ENCODE peak calls at places on chromosomes 2 and 18, in four cellular contexts. One of them, this sample, is unnamed.

GRCh38 chr2:85501244-85501643 is 37.7 kb upstream of the MAT2A start:
- DNase-seq in HL-60: peak
- DNase-seq in breast epithelium: no peak
- DNase-seq in SK-N-SH: no peak
- DNase-seq in this sample: no peak

GRCh38 chr18:70337139-70337972 is 48.5 kb downstream of the SOCS6 start:
- DNase-seq in HL-60: no peak
- DNase-seq in breast epithelium: peak
- DNase-seq in SK-N-SH: no peak
- DNase-seq in this sample: no peak

GRCh38 chr18:39149211-39149806 is 1583.7 kb upstream of the CELF4 start:
- DNase-seq in breast epithelium: no peak
- DNase-seq in SK-N-SH: no peak
- DNase-seq in HL-60: no peak
- DNase-seq in this sample: no peak

GRCh38 chr2:71620116-71620515 is 166.8 kb downstream of the DYSF start:
- DNase-seq in breast epithelium: peak
- DNase-seq in SK-N-SH: no peak
- DNase-seq in HL-60: no peak
- DNase-seq in this sample: no peak

GRCh38 chr2:235170536-235171510 is 219.0 kb downstream of the SH3BP4 start:
- DNase-seq in HL-60: no peak
- DNase-seq in breast epithelium: no peak
- DNase-seq in SK-N-SH: peak
- DNase-seq in this sample: no peak

GRCh38 chr2:28251337-28251736 is 141.3 kb upstream of the FOSL2 start:
- DNase-seq in SK-N-SH: no peak
- DNase-seq in HL-60: no peak
- DNase-seq in breast epithelium: no peak
- DNase-seq in this sample: no peak

GRCh38 chr18:79397288-79397829 is 1.6 kb downstream of the NFATC1 start:
- DNase-seq in breast epithelium: no peak
- DNase-seq in HL-60: no peak
- DNase-seq in SK-N-SH: no peak
- DNase-seq in this sample: peak

GRCh38 chr2:98448441-98449145 is 3.9 kb downstream of the INPP4A start:
- DNase-seq in breast epithelium: no peak
- DNase-seq in SK-N-SH: no peak
- DNase-seq in HL-60: no peak
- DNase-seq in this sample: no peak

GRCh38 chr2:37156857-37157714 is at the start of gene EIF2AK2:
- DNase-seq in HL-60: peak
- DNase-seq in breast epithelium: peak
- DNase-seq in SK-N-SH: peak
- DNase-seq in this sample: peak

GRCh38 chr2:232030229-232030628 is 68.7 kb downstream of the DIS3L2 start:
- DNase-seq in SK-N-SH: no peak
- DNase-seq in HL-60: no peak
- DNase-seq in breast epithelium: no peak
- DNase-seq in this sample: no peak

GRCh38 chr18:12947355-12948054 is at the start of gene SEH1L:
- DNase-seq in breast epithelium: peak
- DNase-seq in HL-60: peak
- DNase-seq in SK-N-SH: peak
- DNase-seq in this sample: peak

GRCh38 chr2:5497874-5498273 is 194.3 kb upstream of the SOX11 start:
- DNase-seq in HL-60: no peak
- DNase-seq in SK-N-SH: no peak
- DNase-seq in breast epithelium: no peak
- DNase-seq in this sample: no peak

GRCh38 chr18:79424008-79424565 is 28.4 kb downstream of the NFATC1 start:
- DNase-seq in breast epithelium: no peak
- DNase-seq in SK-N-SH: no peak
- DNase-seq in HL-60: no peak
- DNase-seq in this sample: peak

GRCh38 chr18:61948196-61948800 is 55.5 kb upstream of the RNF152 start:
- DNase-seq in SK-N-SH: no peak
- DNase-seq in breast epithelium: no peak
- DNase-seq in HL-60: no peak
- DNase-seq in this sample: no peak

GRCh38 chr2:39623916-39624315 is 41.8 kb upstream of the TMEM178A start:
- DNase-seq in breast epithelium: no peak
- DNase-seq in HL-60: no peak
- DNase-seq in SK-N-SH: no peak
- DNase-seq in this sample: no peak

GRCh38 chr2:18540872-18541271 is 19.6 kb downstream of the RDH14 start:
- DNase-seq in HL-60: no peak
- DNase-seq in SK-N-SH: no peak
- DNase-seq in breast epithelium: no peak
- DNase-seq in this sample: no peak

GRCh38 chr2:217142649-217143266 is 282.9 kb upstream of the TNP1 start:
- DNase-seq in HL-60: no peak
- DNase-seq in SK-N-SH: peak
- DNase-seq in breast epithelium: no peak
- DNase-seq in this sample: no peak

GRCh38 chr2:230896346-230897115 is 28.5 kb downstream of the GPR55 start:
- DNase-seq in breast epithelium: no peak
- DNase-seq in HL-60: no peak
- DNase-seq in SK-N-SH: no peak
- DNase-seq in this sample: peak

GRCh38 chr2:155368934-155369333 is 670.4 kb downstream of the KCNJ3 start:
- DNase-seq in breast epithelium: no peak
- DNase-seq in SK-N-SH: no peak
- DNase-seq in HL-60: no peak
- DNase-seq in this sample: no peak

GRCh38 chr2:196376984-196377877 is 205.9 kb upstream of the STK17B start:
- DNase-seq in SK-N-SH: no peak
- DNase-seq in breast epithelium: no peak
- DNase-seq in HL-60: no peak
- DNase-seq in this sample: no peak

GRCh38 chr2:67393237-67393636 is 3.9 kb upstream of the ETAA1 start:
- DNase-seq in HL-60: no peak
- DNase-seq in SK-N-SH: no peak
- DNase-seq in breast epithelium: no peak
- DNase-seq in this sample: no peak

GRCh38 chr2:139669675-139670074 is 889.5 kb upstream of the NXPH2 start:
- DNase-seq in SK-N-SH: no peak
- DNase-seq in breast epithelium: no peak
- DNase-seq in HL-60: no peak
- DNase-seq in this sample: no peak

GRCh38 chr2:53252115-53252514 is 515.5 kb upstream of the CHAC2 start:
- DNase-seq in breast epithelium: no peak
- DNase-seq in HL-60: no peak
- DNase-seq in SK-N-SH: no peak
- DNase-seq in this sample: no peak

GRCh38 chr2:41657231-41657630 is 390.6 kb upstream of the PKDCC start:
- DNase-seq in breast epithelium: no peak
- DNase-seq in SK-N-SH: no peak
- DNase-seq in HL-60: no peak
- DNase-seq in this sample: no peak

GRCh38 chr18:49059028-49059670 is 108.4 kb upstream of the SMAD7 start:
- DNase-seq in SK-N-SH: no peak
- DNase-seq in breast epithelium: no peak
- DNase-seq in HL-60: no peak
- DNase-seq in this sample: no peak

GRCh38 chr18:59140287-59140885 is 702 bp downstream of the SEC11C start:
- DNase-seq in SK-N-SH: no peak
- DNase-seq in breast epithelium: peak
- DNase-seq in HL-60: peak
- DNase-seq in this sample: no peak

GRCh38 chr18:3114026-3114425 is 101.1 kb upstream of the LPIN2 start:
- DNase-seq in SK-N-SH: no peak
- DNase-seq in breast epithelium: no peak
- DNase-seq in HL-60: no peak
- DNase-seq in this sample: no peak

GRCh38 chr2:105525201-105525600 is 126.3 kb upstream of the FHL2 start:
- DNase-seq in HL-60: no peak
- DNase-seq in breast epithelium: no peak
- DNase-seq in SK-N-SH: no peak
- DNase-seq in this sample: no peak

GRCh38 chr2:181189932-181190331 is 209.5 kb downstream of the UBE2E3 start:
- DNase-seq in HL-60: no peak
- DNase-seq in breast epithelium: no peak
- DNase-seq in SK-N-SH: no peak
- DNase-seq in this sample: no peak

GRCh38 chr2:118697771-118698170 is 149.7 kb downstream of the EN1 start:
- DNase-seq in SK-N-SH: no peak
- DNase-seq in HL-60: no peak
- DNase-seq in breast epithelium: no peak
- DNase-seq in this sample: no peak

GRCh38 chr2:143819190-143819735 is 690.0 kb downstream of the ARHGAP15 start:
- DNase-seq in breast epithelium: no peak
- DNase-seq in SK-N-SH: no peak
- DNase-seq in HL-60: no peak
- DNase-seq in this sample: no peak

GRCh38 chr2:46655551-46656436 is 176.4 kb downstream of the TMEM247 start:
- DNase-seq in SK-N-SH: no peak
- DNase-seq in HL-60: no peak
- DNase-seq in breast epithelium: no peak
- DNase-seq in this sample: no peak

GRCh38 chr18:77001979-77002378 is 130.6 kb downstream of the MBP start:
- DNase-seq in HL-60: no peak
- DNase-seq in breast epithelium: no peak
- DNase-seq in SK-N-SH: no peak
- DNase-seq in this sample: no peak

GRCh38 chr2:127862228-127862627 is 4.3 kb upstream of the POLR2D start:
- DNase-seq in SK-N-SH: no peak
- DNase-seq in breast epithelium: no peak
- DNase-seq in HL-60: no peak
- DNase-seq in this sample: no peak
- TF ChIP-seq POLR2AphosphoS5 in SK-N-SH: no peak
- TF ChIP-seq POLR2AphosphoS5 in breast epithelium: no peak
- TF ChIP-seq POLR2AphosphoS5 in HL-60: no peak
- TF ChIP-seq POLR2AphosphoS5 in this sample: peak

GRCh38 chr18:36813111-36813752 is 15.6 kb downstream of the TPGS2 start:
- DNase-seq in SK-N-SH: no peak
- DNase-seq in breast epithelium: no peak
- DNase-seq in HL-60: no peak
- DNase-seq in this sample: no peak
- H3K4me3 ChIP-seq in SK-N-SH: no peak
- H3K4me3 ChIP-seq in breast epithelium: no peak
- H3K4me3 ChIP-seq in HL-60: no peak
- H3K4me3 ChIP-seq in this sample: no peak

GRCh38 chr18:63150942-63151421 is 168.6 kb downstream of the BCL2 start:
- DNase-seq in breast epithelium: no peak
- DNase-seq in SK-N-SH: peak
- DNase-seq in HL-60: no peak
- DNase-seq in this sample: no peak
- TF ChIP-seq POLR2AphosphoS5 in breast epithelium: no peak
- TF ChIP-seq POLR2AphosphoS5 in SK-N-SH: no peak
- TF ChIP-seq POLR2AphosphoS5 in HL-60: no peak
- TF ChIP-seq POLR2AphosphoS5 in this sample: no peak

DNA sequence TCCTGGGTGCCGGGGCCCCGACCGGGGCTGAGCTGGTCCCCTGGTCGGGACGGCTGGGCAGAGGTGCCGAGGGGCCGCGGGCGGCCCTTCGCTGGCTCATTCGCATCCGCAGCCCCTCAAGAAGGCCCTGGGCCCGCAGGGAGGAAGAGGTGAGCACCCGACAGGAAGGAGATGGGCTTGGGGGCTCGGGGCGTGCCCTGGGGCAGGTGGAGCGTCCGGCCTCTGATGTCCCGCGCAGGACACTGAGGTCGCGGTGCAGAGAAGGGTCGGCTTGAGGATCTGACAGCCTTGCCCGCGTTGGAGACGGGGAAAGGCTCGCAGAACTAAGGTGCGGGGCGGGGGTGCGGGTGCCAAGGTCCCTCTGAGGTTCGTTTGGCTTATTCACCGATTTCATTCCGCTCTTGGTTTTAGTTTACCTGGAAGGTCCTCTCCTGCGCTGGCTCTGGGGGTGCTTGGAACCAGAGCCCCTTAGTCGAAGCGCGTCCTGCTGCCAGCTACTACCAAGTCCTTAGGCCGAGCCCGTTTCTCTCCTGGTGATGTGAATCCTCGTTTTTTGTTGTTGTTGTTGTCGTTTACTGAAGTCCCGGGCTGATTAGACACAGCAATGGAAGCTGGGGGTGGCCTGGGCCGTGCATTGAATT is 18.9 kb upstream of the CD8A start:
- DNase-seq in SK-N-SH: no peak
- DNase-seq in breast epithelium: no peak
- DNase-seq in HL-60: no peak
- DNase-seq in this sample: no peak
- H3K4me3 ChIP-seq in SK-N-SH: no peak
- H3K4me3 ChIP-seq in breast epithelium: no peak
- H3K4me3 ChIP-seq in HL-60: peak
- H3K4me3 ChIP-seq in this sample: peak

DNA sequence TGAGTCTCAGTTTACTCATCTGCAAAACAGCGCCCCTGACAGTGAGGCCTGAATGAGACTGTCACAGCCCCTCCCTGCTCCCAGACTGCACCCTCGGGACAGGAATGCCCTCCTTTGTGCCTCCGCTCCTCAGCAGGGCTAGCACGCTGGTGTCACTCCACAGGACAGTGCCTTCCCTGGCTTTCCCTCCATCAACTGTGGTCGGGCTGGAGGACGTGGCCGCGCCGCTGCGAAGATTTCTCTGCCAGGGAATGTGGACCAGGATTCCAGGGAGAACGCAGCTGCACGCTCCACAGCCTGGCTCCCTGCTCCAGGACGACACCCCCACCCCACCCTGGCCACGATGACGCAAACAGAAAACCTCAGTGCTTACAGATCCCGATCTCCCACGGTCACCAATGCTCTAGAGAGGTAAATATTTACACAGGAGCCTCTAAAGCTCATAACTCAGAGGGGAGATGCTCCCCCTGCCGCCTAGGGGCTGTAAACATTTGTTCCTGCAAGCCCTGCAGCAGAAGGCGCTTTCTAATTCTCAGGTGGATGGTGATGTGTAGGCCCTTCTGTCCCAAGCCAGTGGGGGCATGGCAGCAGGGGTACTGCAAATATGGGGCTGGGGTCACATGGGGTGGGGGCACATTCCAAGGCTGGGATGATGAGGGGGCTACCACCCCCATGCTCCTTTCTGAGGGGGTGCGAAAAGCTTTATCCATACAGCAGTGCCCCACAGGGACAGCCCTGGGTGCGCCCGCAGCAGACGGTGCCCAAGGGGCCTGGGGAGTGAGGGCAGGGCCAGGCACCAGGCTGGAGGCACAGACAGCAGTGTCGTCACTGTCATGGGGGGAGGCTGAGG is 12.4 kb downstream of the HS6ST1 start:
- DNase-seq in SK-N-SH: no peak
- DNase-seq in breast epithelium: peak
- DNase-seq in HL-60: no peak
- DNase-seq in this sample: no peak
- TF ChIP-seq POLR2AphosphoS5 in SK-N-SH: no peak
- TF ChIP-seq POLR2AphosphoS5 in breast epithelium: no peak
- TF ChIP-seq POLR2AphosphoS5 in HL-60: no peak
- TF ChIP-seq POLR2AphosphoS5 in this sample: no peak

DNA sequence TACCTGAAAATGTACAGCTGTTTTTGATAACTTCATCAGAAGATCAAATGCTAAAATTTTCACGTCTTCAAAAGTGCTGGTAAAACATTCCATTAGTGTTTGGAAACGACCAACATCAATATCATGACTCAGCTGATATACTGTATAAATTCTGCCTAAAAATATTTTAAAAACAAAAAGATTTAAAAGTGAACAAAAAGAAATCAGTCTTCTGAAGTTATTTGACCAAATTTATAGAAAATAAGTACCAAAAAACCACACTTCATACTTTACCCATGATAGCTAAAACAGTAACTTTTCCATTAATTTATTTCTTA is 35.6 kb downstream of the THADA start:
- DNase-seq in SK-N-SH: no peak
- DNase-seq in breast epithelium: no peak
- DNase-seq in HL-60: no peak
- DNase-seq in this sample: no peak
- H3K4me3 ChIP-seq in SK-N-SH: no peak
- H3K4me3 ChIP-seq in breast epithelium: no peak
- H3K4me3 ChIP-seq in HL-60: no peak
- H3K4me3 ChIP-seq in this sample: no peak

This sample was measured in spleen.